ENCODE peak calls at places on chromosomes 12 and 14, in eight cellular contexts. F is Peyer's patch, L is SK-N-SH, Y is Karpas-422, I is breast epithelium, D is GM23338, Q is H9, B is right atrium auricular region. E is an unnamed sample.
A peak's percentile ranks its signal among the peaks of the same experiment; 100 is the strongest.

GRCh38 chr14:68775614-68776126 is 17.2 kb downstream of the ZFP36L1 start:
- DNase-seq in F (no peak), L (no peak), Y (peak; percentile 71), I (no peak), D (peak; percentile 74), Q (no peak), B (no peak), E (no peak)

GRCh38 chr14:76293221-76293620 is 82.7 kb upstream of the ESRRB start:
- DNase-seq in F (no peak), L (no peak), Y (no peak), I (no peak), D (no peak), Q (no peak), B (peak; percentile 28), E (no peak)

GRCh38 chr12:129145381-129145780 is 292.1 kb downstream of the GLT1D1 start:
- DNase-seq in F (no peak), L (no peak), Y (no peak), I (no peak), D (no peak), Q (no peak), B (no peak), E (no peak)

GRCh38 chr14:61934385-61934784 is 172.2 kb downstream of the SNAPC1 start:
- DNase-seq in F (no peak), L (no peak), Y (no peak), I (no peak), D (no peak), Q (no peak), B (no peak), E (no peak)

GRCh38 chr12:3446653-3447270 is 44.2 kb upstream of the PRMT8 start:
- DNase-seq in F (no peak), L (no peak), Y (no peak), I (no peak), D (no peak), Q (no peak), B (no peak), E (no peak)

GRCh38 chr12:14264777-14265176 is 100.7 kb upstream of the ATF7IP start:
- DNase-seq in F (no peak), L (no peak), Y (no peak), I (no peak), D (no peak), Q (no peak), B (no peak), E (no peak)

GRCh38 chr12:442235-442884 is 17.4 kb upstream of the B4GALNT3 start:
- DNase-seq in F (peak; percentile 33), L (peak; percentile 70), Y (peak; percentile 75), I (no peak), D (peak; percentile 83), Q (peak; percentile 74), B (peak; percentile 71), E (peak; percentile 72)

GRCh38 chr12:233615-233968 is 19.6 kb upstream of the SLC6A12 start:
- DNase-seq in F (no peak), L (no peak), Y (peak; percentile 56), I (no peak), D (no peak), Q (no peak), B (no peak), E (no peak)

GRCh38 chr14:96138241-96138640 is 66.4 kb upstream of the BDKRB2 start:
- DNase-seq in F (no peak), L (no peak), Y (no peak), I (no peak), D (no peak), Q (no peak), B (no peak), E (no peak)

GRCh38 chr14:18688346-18688745 is 87.4 kb downstream of the OR11H12 start:
- DNase-seq in F (no peak), L (no peak), Y (no peak), I (no peak), D (no peak), Q (no peak), B (no peak), E (no peak)

GRCh38 chr14:31927348-31927826 is 149.7 kb upstream of the ARHGAP5 start:
- DNase-seq in F (no peak), L (no peak), Y (no peak), I (no peak), D (peak; percentile 21), Q (peak; percentile 41), B (no peak), E (no peak)

GRCh38 chr12:20350495-20350894 is 17.8 kb upstream of the PDE3A start:
- DNase-seq in F (no peak), L (no peak), Y (no peak), I (no peak), D (no peak), Q (no peak), B (no peak), E (no peak)

GRCh38 chr12:109566424-109566823 is 6.9 kb downstream of the MMAB start:
- DNase-seq in F (no peak), L (no peak), Y (no peak), I (no peak), D (no peak), Q (no peak), B (no peak), E (no peak)

GRCh38 chr14:64715628-64716412 is 11.6 kb downstream of the PLEKHG3 start:
- DNase-seq in F (no peak), L (no peak), Y (no peak), I (no peak), D (peak; percentile 85), Q (peak; percentile 76), B (no peak), E (no peak)

GRCh38 chr12:88251798-88252197 is 109.7 kb downstream of the TMTC3 start:
- DNase-seq in F (no peak), L (no peak), Y (no peak), I (no peak), D (no peak), Q (no peak), B (no peak), E (no peak)

GRCh38 chr12:48183876-48184548 is 568 bp downstream of the CCDC184 start:
- DNase-seq in F (no peak), L (peak; percentile 81), Y (no peak), I (no peak), D (peak; percentile 54), Q (no peak), B (no peak), E (no peak)

GRCh38 chr14:72610096-72610830 is 283.6 kb downstream of the DPF3 start:
- DNase-seq in F (no peak), L (no peak), Y (no peak), I (no peak), D (no peak), Q (peak; percentile 8), B (peak; percentile 46), E (no peak)
- H3K4me1 ChIP-seq in F (no peaks in the 10 kb centered on the region), L (peaks cover 18% of the 10 kb centered on the region), Y (no peaks in the 10 kb centered on the region), I (no peaks in the 10 kb centered on the region), D (no peaks in the 10 kb centered on the region), Q (no peaks in the 10 kb centered on the region), B (peaks cover 20% of the 10 kb centered on the region), E (peaks cover 15% of the 10 kb centered on the region)

DNA sequence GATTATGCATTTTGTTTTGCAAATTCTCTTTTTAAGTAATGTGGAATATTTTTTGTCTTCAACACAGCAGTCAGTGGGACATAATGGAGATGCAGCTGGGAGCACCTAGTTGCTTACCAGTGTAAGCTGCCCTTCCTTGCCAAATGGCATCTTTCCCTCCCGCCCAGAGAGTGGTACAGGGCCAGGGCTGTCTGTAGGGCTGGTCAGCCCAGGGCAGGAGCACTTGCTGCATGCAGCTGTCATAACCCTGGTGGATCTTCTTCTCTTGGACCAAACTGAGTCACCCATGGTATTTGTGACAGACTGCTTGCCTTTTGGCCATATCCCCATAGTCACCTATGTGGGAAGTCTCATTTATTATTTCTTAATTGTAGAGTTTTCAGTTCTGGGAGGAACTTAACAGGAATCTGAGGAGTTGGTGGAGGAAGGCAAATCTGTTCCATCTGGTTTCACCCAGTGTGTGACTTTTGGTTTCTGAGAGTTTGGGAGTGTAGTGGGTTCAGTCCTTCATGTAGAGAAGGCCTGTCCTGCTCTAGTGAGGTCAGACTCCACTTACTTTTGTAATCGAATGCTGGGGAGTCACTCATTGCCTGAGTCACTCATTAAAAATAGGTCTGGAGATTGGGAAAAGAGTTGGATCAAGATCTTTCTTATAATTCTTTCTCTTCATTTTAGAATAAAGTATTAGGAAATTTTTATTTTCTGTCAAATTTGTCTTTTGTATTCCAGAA is 62.0 kb upstream of the ASPG start:
- DNase-seq in F (no peak), L (no peak), Y (no peak), I (no peak), D (no peak), Q (no peak), B (no peak), E (no peak)
- H3K4me1 ChIP-seq in F (no peaks in the 10 kb centered on the region), L (no peaks in the 10 kb centered on the region), Y (no peaks in the 10 kb centered on the region), I (no peaks in the 10 kb centered on the region), D (no peaks in the 10 kb centered on the region), Q (no peaks in the 10 kb centered on the region), B (no peaks in the 10 kb centered on the region), E (no peaks in the 10 kb centered on the region)

GRCh38 chr12:2108166-2108565 is 55.4 kb downstream of the CACNA1C start:
- DNase-seq in F (no peak), L (no peak), Y (no peak), I (no peak), D (no peak), Q (no peak), B (no peak), E (no peak)
- H3K4me1 ChIP-seq in F (no peaks in the 10 kb centered on the region), L (no peaks in the 10 kb centered on the region), Y (no peaks in the 10 kb centered on the region), I (no peaks in the 10 kb centered on the region), D (no peaks in the 10 kb centered on the region), Q (no peaks in the 10 kb centered on the region), B (peaks cover 47% of the 10 kb centered on the region), E (no peaks in the 10 kb centered on the region)

GRCh38 chr12:121803861-121804416 is at the start of gene SETD1B:
- DNase-seq in F (no peak), L (peak; percentile 65), Y (peak; percentile 81), I (no peak), D (peak; percentile 82), Q (no peak), B (no peak), E (no peak)

GRCh38 chr12:121804417-121805111 is 755 bp downstream of the SETD1B start:
- DNase-seq in F (peak; percentile 72), L (peak; percentile 61), Y (peak; percentile 55), I (no peak), D (no peak), Q (no peak), B (no peak), E (no peak)

GRCh38 chr12:121802485-121802842 is 1.3 kb upstream of the SETD1B start:
- DNase-seq in F (no peak), L (no peak), Y (no peak), I (no peak), D (no peak), Q (no peak), B (no peak), E (no peak)

GRCh38 chr12:121801601-121802484 is 2.0 kb upstream of the SETD1B start:
- DNase-seq in F (no peak), L (no peak), Y (peak; percentile 65), I (no peak), D (peak; percentile 58), Q (peak; percentile 32), B (no peak), E (no peak)

DNA sequence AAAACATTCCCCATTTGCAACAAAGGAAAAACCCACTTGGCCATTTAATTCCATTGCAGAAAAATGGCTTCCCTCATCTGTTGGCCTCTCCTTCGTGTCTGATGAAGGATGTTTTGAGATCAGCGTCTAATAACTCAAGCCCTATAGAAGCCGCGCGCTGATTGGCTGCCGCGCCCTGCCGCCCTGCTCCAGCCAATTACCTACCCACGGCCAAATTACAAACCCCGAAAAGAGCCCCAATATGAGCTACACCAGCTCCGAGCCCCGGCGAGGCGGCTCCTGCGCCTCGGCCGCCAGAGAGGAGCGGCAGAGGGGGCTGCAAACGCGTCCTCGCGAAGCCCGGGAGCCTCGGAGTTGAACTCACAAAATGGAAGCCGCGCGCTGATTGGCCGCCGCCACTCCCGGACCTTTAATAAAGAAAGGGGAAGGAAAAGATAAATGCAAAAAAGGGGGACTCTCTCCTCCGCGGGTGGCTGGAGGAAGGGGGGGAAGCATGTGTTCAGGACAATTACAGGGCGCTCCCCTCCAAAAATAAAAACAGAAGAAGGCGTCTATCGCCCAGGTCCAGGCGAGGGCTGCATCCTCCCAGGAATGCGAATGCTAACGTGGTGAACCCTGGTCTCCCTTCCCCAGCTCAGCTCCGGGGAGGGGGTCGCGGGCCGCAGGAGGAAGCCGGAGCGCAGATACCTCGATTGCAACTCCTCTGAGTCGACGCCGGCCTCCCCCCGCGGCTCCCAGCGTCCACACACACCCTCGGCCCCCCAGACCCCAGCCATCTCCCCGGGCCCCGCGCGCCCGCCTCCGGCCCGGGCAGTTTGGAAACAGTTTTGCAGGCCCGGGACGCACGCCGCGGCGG is 738 bp upstream of the SETD1B start:
- DNase-seq in F (peak; percentile 95), L (peak; percentile 88), Y (peak; percentile 97), I (peak; percentile 93), D (peak; percentile 93), Q (peak; percentile 90), B (peak; percentile 96), E (peak; percentile 96)
- H3K4me1 ChIP-seq in F (no peaks in the 10 kb centered on the region), L (peaks cover 18% of the 10 kb centered on the region), Y (peaks cover 83% of the 10 kb centered on the region), I (peaks cover 6% of the 10 kb centered on the region), D (peaks cover 31% of the 10 kb centered on the region), Q (peaks cover 6% of the 10 kb centered on the region), B (peaks cover 63% of the 10 kb centered on the region), E (peaks cover 44% of the 10 kb centered on the region)

E was measured in testis.